ENCODE peak calls at places on chromosome 20, in six cellular contexts. One of them, this sample, is unnamed.

GRCh38 chr20:6122873-6123649 is at the start of gene FERMT1:
- DNase-seq in A549: peak
- DNase-seq in GM12878: no peak
- DNase-seq in HepG2: peak
- DNase-seq in K562: no peak
- DNase-seq in endothelial cell of umbilical vein: peak
- DNase-seq in this sample: peak

GRCh38 chr20:9028419-9028818 is 40.5 kb upstream of the PLCB4 start:
- DNase-seq in A549: no peak
- DNase-seq in GM12878: no peak
- DNase-seq in HepG2: no peak
- DNase-seq in K562: no peak
- DNase-seq in endothelial cell of umbilical vein: no peak
- DNase-seq in this sample: no peak

GRCh38 chr20:33675127-33675954 is 1.1 kb upstream of the NECAB3 start:
- DNase-seq in A549: no peak
- DNase-seq in GM12878: no peak
- DNase-seq in HepG2: no peak
- DNase-seq in K562: peak
- DNase-seq in endothelial cell of umbilical vein: no peak
- DNase-seq in this sample: no peak

GRCh38 chr20:18058661-18059467 is 1.1 kb upstream of the OVOL2 start:
- DNase-seq in A549: peak
- DNase-seq in GM12878: no peak
- DNase-seq in HepG2: no peak
- DNase-seq in K562: no peak
- DNase-seq in endothelial cell of umbilical vein: no peak
- DNase-seq in this sample: peak

GRCh38 chr20:44496976-44497375 is 21.3 kb downstream of the TTPAL start:
- DNase-seq in A549: peak
- DNase-seq in GM12878: no peak
- DNase-seq in HepG2: no peak
- DNase-seq in K562: no peak
- DNase-seq in endothelial cell of umbilical vein: no peak
- DNase-seq in this sample: no peak

GRCh38 chr20:2867081-2867860 is 6.0 kb upstream of the PTPRA start:
- DNase-seq in A549: no peak
- DNase-seq in GM12878: no peak
- DNase-seq in HepG2: no peak
- DNase-seq in K562: no peak
- DNase-seq in endothelial cell of umbilical vein: no peak
- DNase-seq in this sample: peak

GRCh38 chr20:3312940-3313656 is 74.1 kb upstream of the SLC4A11 start:
- DNase-seq in A549: peak
- DNase-seq in GM12878: no peak
- DNase-seq in HepG2: peak
- DNase-seq in K562: no peak
- DNase-seq in endothelial cell of umbilical vein: peak
- DNase-seq in this sample: peak

GRCh38 chr20:43536817-43537440 is 21.9 kb upstream of the SGK2 start:
- DNase-seq in A549: no peak
- DNase-seq in GM12878: no peak
- DNase-seq in HepG2: peak
- DNase-seq in K562: no peak
- DNase-seq in endothelial cell of umbilical vein: no peak
- DNase-seq in this sample: no peak

GRCh38 chr20:25408170-25408547 is 686 bp downstream of the GINS1 start:
- DNase-seq in A549: no peak
- DNase-seq in GM12878: no peak
- DNase-seq in HepG2: no peak
- DNase-seq in K562: no peak
- DNase-seq in endothelial cell of umbilical vein: no peak
- DNase-seq in this sample: peak

GRCh38 chr20:36645998-36646397 is at the start of gene SLA2:
- DNase-seq in A549: no peak
- DNase-seq in GM12878: no peak
- DNase-seq in HepG2: no peak
- DNase-seq in K562: no peak
- DNase-seq in endothelial cell of umbilical vein: no peak
- DNase-seq in this sample: peak
- TF ChIP-seq MAX in A549: no peak
- TF ChIP-seq MAX in GM12878: no peak
- TF ChIP-seq MAX in HepG2: no peak
- TF ChIP-seq MAX in K562: no peak
- TF ChIP-seq MAX in endothelial cell of umbilical vein: no peak
- TF ChIP-seq MAX in this sample: peak

GRCh38 chr20:57772349-57772964 is 62.6 kb upstream of the PMEPA1 start:
- DNase-seq in A549: peak
- DNase-seq in GM12878: no peak
- DNase-seq in HepG2: no peak
- DNase-seq in K562: no peak
- DNase-seq in endothelial cell of umbilical vein: peak
- DNase-seq in this sample: peak
- TF ChIP-seq MYC in A549: no peak
- TF ChIP-seq MYC in GM12878: no peak
- TF ChIP-seq MYC in HepG2: no peak
- TF ChIP-seq MYC in K562: no peak
- TF ChIP-seq MYC in endothelial cell of umbilical vein: no peak
- TF ChIP-seq MYC in this sample: no peak

DNA sequence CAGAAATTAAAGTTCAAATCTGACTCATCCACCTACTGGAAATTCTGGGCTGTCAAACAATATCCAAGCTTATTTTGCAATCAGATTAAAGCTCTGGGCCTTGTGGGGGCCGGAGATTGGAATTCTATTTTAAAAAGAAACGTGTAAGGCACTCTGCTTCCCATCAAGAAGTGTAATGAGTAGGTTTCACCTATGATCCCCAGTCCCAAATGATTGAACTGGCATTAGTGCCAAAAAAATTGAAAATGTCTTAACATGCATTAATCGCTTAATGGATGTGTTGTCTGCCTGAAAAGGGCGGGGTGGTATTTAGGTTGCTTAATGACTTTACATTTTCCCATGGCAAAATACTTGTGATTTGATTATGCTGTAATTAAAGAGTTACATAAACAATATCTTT is 542.3 kb upstream of the BTBD3 start:
- DNase-seq in A549: no peak
- DNase-seq in GM12878: no peak
- DNase-seq in HepG2: no peak
- DNase-seq in K562: no peak
- DNase-seq in endothelial cell of umbilical vein: no peak
- DNase-seq in this sample: no peak
- TF ChIP-seq CTCF in A549: no peak
- TF ChIP-seq CTCF in GM12878: no peak
- TF ChIP-seq CTCF in HepG2: no peak
- TF ChIP-seq CTCF in K562: no peak
- TF ChIP-seq CTCF in endothelial cell of umbilical vein: no peak
- TF ChIP-seq CTCF in this sample: no peak

DNA sequence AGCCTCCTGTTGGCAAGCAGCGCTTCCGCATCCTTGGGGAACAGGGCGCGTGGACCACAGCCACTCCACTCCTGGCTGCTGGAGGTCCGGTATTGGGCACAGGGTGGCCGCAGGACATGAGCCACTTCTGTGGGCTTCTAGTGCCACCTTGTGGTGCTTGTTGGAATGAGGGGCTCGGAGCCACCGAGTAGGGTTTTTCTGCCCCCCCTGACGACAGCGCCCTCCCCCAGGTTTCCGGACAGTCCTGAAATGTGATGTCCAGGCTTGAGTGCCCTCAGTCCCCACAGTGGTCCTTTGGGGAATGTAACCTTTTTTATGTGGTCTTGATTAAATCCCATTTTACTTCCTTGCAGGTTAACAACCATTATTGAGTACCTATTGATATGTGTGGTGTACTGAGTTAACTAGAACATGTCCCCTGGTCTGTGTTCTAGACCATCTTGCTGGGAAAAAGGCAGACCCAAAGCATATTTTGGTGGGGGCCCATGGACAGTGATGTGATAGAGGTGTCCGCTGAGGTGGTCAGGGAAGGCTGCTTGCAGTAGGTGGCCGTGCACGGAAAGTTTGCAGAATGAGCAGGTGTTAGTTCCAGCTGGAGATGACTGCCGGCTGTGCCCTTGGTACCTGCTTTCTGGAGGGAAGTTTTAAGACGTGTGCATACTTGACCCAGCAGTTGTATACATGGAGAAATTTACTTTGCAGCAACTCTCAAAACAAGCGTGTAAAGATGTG is 70.0 kb downstream of the PTPN1 start:
- DNase-seq in A549: peak
- DNase-seq in GM12878: no peak
- DNase-seq in HepG2: peak
- DNase-seq in K562: peak
- DNase-seq in endothelial cell of umbilical vein: peak
- DNase-seq in this sample: peak
- TF ChIP-seq MAX in A549: no peak
- TF ChIP-seq MAX in GM12878: no peak
- TF ChIP-seq MAX in HepG2: no peak
- TF ChIP-seq MAX in K562: no peak
- TF ChIP-seq MAX in endothelial cell of umbilical vein: no peak
- TF ChIP-seq MAX in this sample: no peak

GRCh38 chr20:57064836-57065235 is 201.6 kb downstream of the BMP7 start:
- DNase-seq in A549: no peak
- DNase-seq in GM12878: no peak
- DNase-seq in HepG2: no peak
- DNase-seq in K562: no peak
- DNase-seq in endothelial cell of umbilical vein: no peak
- DNase-seq in this sample: no peak

GRCh38 chr20:57062241-57062640 is 204.2 kb downstream of the BMP7 start:
- DNase-seq in A549: no peak
- DNase-seq in GM12878: no peak
- DNase-seq in HepG2: no peak
- DNase-seq in K562: no peak
- DNase-seq in endothelial cell of umbilical vein: no peak
- DNase-seq in this sample: no peak

GRCh38 chr20:57062696-57063270 is 203.7 kb downstream of the BMP7 start:
- DNase-seq in A549: no peak
- DNase-seq in GM12878: no peak
- DNase-seq in HepG2: no peak
- DNase-seq in K562: no peak
- DNase-seq in endothelial cell of umbilical vein: no peak
- DNase-seq in this sample: no peak

GRCh38 chr20:57066126-57066900 is 200.1 kb downstream of the BMP7 start:
- DNase-seq in A549: no peak
- DNase-seq in GM12878: no peak
- DNase-seq in HepG2: no peak
- DNase-seq in K562: no peak
- DNase-seq in endothelial cell of umbilical vein: no peak
- DNase-seq in this sample: no peak

GRCh38 chr20:57065646-57066045 is 200.8 kb downstream of the BMP7 start:
- DNase-seq in A549: no peak
- DNase-seq in GM12878: no peak
- DNase-seq in HepG2: no peak
- DNase-seq in K562: no peak
- DNase-seq in endothelial cell of umbilical vein: no peak
- DNase-seq in this sample: no peak
- TF ChIP-seq MYC in A549: no peak
- TF ChIP-seq MYC in GM12878: no peak
- TF ChIP-seq MYC in HepG2: no peak
- TF ChIP-seq MYC in K562: no peak
- TF ChIP-seq MYC in endothelial cell of umbilical vein: no peak
- TF ChIP-seq MYC in this sample: no peak

DNA sequence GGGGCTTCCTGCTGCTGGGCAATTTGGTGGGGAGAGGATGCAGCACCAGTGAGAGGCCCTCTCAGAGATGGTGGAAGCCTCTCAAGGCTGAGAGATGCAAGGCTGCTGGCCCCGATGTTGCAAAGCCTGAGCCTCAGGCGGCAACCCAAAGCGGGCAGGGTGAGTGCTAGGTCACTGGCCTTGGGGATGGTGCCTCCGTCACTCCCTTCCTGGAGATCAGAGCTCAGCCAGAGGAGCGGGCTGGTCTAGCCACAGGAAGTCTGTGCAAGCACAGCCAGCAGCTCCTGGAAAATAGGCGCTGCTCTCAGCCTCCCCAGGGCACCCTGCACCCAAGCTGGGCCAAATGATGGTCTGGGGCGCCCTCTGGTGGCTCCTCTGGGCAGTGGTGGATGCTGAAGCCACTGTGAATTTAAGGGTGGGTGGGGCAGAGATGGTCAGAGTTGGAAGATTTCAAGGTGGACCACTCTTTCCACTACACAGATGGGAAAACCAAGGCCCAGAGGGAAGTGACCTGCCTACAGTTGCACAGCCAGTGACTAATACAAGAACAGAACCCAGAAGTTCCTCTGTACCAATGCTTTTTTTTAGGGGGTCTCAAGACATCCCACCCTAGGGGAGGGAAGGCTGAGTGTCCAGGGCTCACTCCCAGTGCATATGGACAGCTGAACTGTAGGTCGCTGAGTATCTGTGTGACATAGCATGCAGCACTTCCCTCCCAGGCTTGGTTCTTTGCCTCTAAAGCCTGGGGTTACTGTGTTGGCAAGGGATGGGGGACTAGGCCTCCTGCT is 20.8 kb downstream of the C20orf203 start:
- DNase-seq in A549: peak
- DNase-seq in GM12878: no peak
- DNase-seq in HepG2: peak
- DNase-seq in K562: peak
- DNase-seq in endothelial cell of umbilical vein: peak
- DNase-seq in this sample: peak
- TF ChIP-seq CTCF in A549: peak
- TF ChIP-seq CTCF in GM12878: peak
- TF ChIP-seq CTCF in HepG2: peak
- TF ChIP-seq CTCF in K562: peak
- TF ChIP-seq CTCF in endothelial cell of umbilical vein: peak
- TF ChIP-seq CTCF in this sample: peak

GRCh38 chr20:38723069-38723981 is 961 bp upstream of the SLC32A1 start:
- DNase-seq in A549: no peak
- DNase-seq in GM12878: no peak
- DNase-seq in HepG2: no peak
- DNase-seq in K562: no peak
- DNase-seq in endothelial cell of umbilical vein: no peak
- DNase-seq in this sample: peak
- TF ChIP-seq MAX in A549: no peak
- TF ChIP-seq MAX in GM12878: no peak
- TF ChIP-seq MAX in HepG2: no peak
- TF ChIP-seq MAX in K562: no peak
- TF ChIP-seq MAX in endothelial cell of umbilical vein: no peak
- TF ChIP-seq MAX in this sample: no peak